ENCODE peak calls at places on chromosomes 11 and 22, in five cellular contexts. D, S, B, W and P are unnamed samples.

GRCh38 chr22:49551446-49551845 is 276.2 kb downstream of the BRD1 start:
- DNase-seq in B (no peak), S (no peak), W (no peak), D (no peak), P (no peak)

GRCh38 chr11:128691802-128692749 is 1.8 kb upstream of the FLI1 start:
- DNase-seq in S (no peak), B (no peak), D (peak; percentile 34), W (peak; percentile 11), P (no peak)

GRCh38 chr22:19022755-19023154 is 86.7 kb upstream of the PRODH start:
- DNase-seq in B (no peak), S (no peak), D (no peak), W (no peak), P (no peak)

GRCh38 chr11:111719379-111719778 is 46.8 kb downstream of the PPP2R1B start:
- DNase-seq in W (no peak), D (no peak), B (no peak), S (peak; percentile 52), P (peak; percentile 32)

GRCh38 chr11:71300187-71300586 is 47.8 kb upstream of the SHANK2 start:
- DNase-seq in W (no peak), D (no peak), B (no peak), S (no peak), P (no peak)

GRCh38 chr22:31253949-31254348 is 38.3 kb downstream of the PIK3IP1 start:
- DNase-seq in S (no peak), W (no peak), D (peak; percentile 37), B (peak; percentile 94), P (peak; percentile 100)

GRCh38 chr11:28566643-28567042 is 458.5 kb downstream of the METTL15 start:
- DNase-seq in S (peak; percentile 88), B (no peak), W (no peak), D (no peak), P (peak; percentile 91)

GRCh38 chr11:74466916-74467885 is at the start of gene KCNE3:
- DNase-seq in B (no peak), W (no peak), D (peak; percentile 61), S (peak; percentile 9), P (no peak)

GRCh38 chr11:132234878-132235277 is 864.5 kb downstream of the NTM start:
- DNase-seq in D (no peak), W (no peak), S (peak; percentile 11), B (peak; percentile 14), P (peak; percentile 39)

GRCh38 chr11:2441171-2441570 is 3.1 kb downstream of the TRPM5 start:
- DNase-seq in S (no peak), B (no peak), D (no peak), W (no peak), P (no peak)

GRCh38 chr11:16365456-16366355 is 9.4 kb upstream of the SOX6 start:
- DNase-seq in S (no peak), B (no peak), D (peak; percentile 45), W (no peak), P (no peak)

GRCh38 chr22:25200967-25201366 is 1.3 kb downstream of the CRYBB3 start:
- DNase-seq in B (no peak), S (no peak), D (no peak), W (no peak), P (no peak)

GRCh38 chr11:116175707-116176106 is 597.1 kb downstream of the BUD13 start:
- DNase-seq in D (no peak), B (no peak), S (no peak), W (no peak), P (no peak)

GRCh38 chr11:8331767-8332166 is 68.1 kb upstream of the LMO1 start:
- DNase-seq in W (no peak), B (no peak), D (no peak), S (peak; percentile 49), P (no peak)

GRCh38 chr11:72648737-72649136 is 25.5 kb downstream of the PDE2A start:
- DNase-seq in B (no peak), D (no peak), S (no peak), W (no peak), P (no peak)